ENCODE peak calls at places on chromosome 2, in six cellular contexts. M, Q, D, G, P and A are unnamed samples.

GRCh38 chr2:42979870-42980763 is 187.7 kb upstream of the HAAO start:
- DNase-seq in G (no peak), D (no peak), M (peak), Q (peak), P (no peak), A (no peak)

GRCh38 chr2:176960736-176961135 is 251.9 kb upstream of the HNRNPA3 start:
- DNase-seq in P (no peak), Q (no peak), M (no peak), D (no peak), G (no peak), A (no peak)

GRCh38 chr2:235458839-235459273 is 35.0 kb upstream of the AGAP1 start:
- DNase-seq in D (peak), Q (no peak), P (no peak), M (no peak), G (no peak), A (peak)

GRCh38 chr2:218448934-218449333 is 30.0 kb downstream of the VIL1 start:
- DNase-seq in P (no peak), Q (no peak), M (no peak), G (no peak), D (peak), A (no peak)

GRCh38 chr2:162938387-162938786 is 99.8 kb upstream of the KCNH7 start:
- DNase-seq in M (no peak), D (no peak), Q (no peak), G (no peak), P (no peak), A (no peak)

GRCh38 chr2:163778045-163778753 is 42.4 kb upstream of the FIGN start:
- DNase-seq in G (no peak), M (no peak), Q (no peak), P (no peak), D (peak), A (no peak)

GRCh38 chr2:120236791-120237190 is 13.6 kb upstream of the TMEM185B start:
- DNase-seq in P (no peak), M (peak), G (no peak), D (no peak), Q (no peak), A (no peak)

GRCh38 chr2:2014251-2014761 is 270.0 kb upstream of the PXDN start:
- DNase-seq in D (no peak), Q (peak), G (no peak), M (no peak), P (no peak), A (no peak)

GRCh38 chr2:240579771-240580614 is 6.5 kb upstream of the CAPN10 start:
- DNase-seq in G (peak), M (peak), Q (no peak), P (peak), D (peak), A (no peak)

GRCh38 chr2:60530228-60530627 is 23.2 kb downstream of the BCL11A start:
- DNase-seq in M (no peak), G (no peak), D (no peak), P (no peak), Q (peak), A (no peak)

GRCh38 chr2:61356261-61356957 is 114.5 kb downstream of the USP34 start:
- DNase-seq in M (no peak), D (no peak), G (peak), Q (no peak), P (no peak), A (no peak)

GRCh38 chr2:159968282-159968900 is 94.0 kb downstream of the PLA2R1 start:
- DNase-seq in M (no peak), P (peak), Q (peak), D (peak), G (peak), A (no peak)

GRCh38 chr2:135256531-135257258 is 204.6 kb downstream of the RAB3GAP1 start:
- DNase-seq in G (no peak), P (no peak), M (no peak), D (no peak), Q (no peak), A (no peak)

GRCh38 chr2:28755411-28755810 is 3.8 kb downstream of the PPP1CB start:
- DNase-seq in Q (no peak), D (peak), P (no peak), M (no peak), G (no peak), A (no peak)